ENCODE peak calls at places on chromosome 17, in eight cellular contexts. One of them, this sample, is unnamed.
A peak's percentile ranks its signal among the peaks of the same experiment; 100 is the strongest.

GRCh38 chr17:40407460-40407859 is 10.2 kb downstream of the TOP2A start:
- DNase-seq in WERI-Rb-1: no peak
- DNase-seq in CD8-positive, alpha-beta memory T cell: no peak
- DNase-seq in HepG2: no peak
- DNase-seq in left ventricle myocardium inferior: no peak
- DNase-seq in pancreas: no peak
- DNase-seq in OCI-LY7: no peak
- DNase-seq in lower lobe of right lung: no peak
- DNase-seq in this sample: no peak

GRCh38 chr17:78882546-78883089 is 20.4 kb downstream of the CEP295NL start:
- DNase-seq in lower lobe of right lung: peak; percentile 72
- DNase-seq in pancreas: no peak
- DNase-seq in OCI-LY7: no peak
- DNase-seq in CD8-positive, alpha-beta memory T cell: no peak
- DNase-seq in WERI-Rb-1: peak; percentile 54
- DNase-seq in HepG2: no peak
- DNase-seq in left ventricle myocardium inferior: no peak
- DNase-seq in this sample: no peak

GRCh38 chr17:57485916-57486315 is 229.6 kb downstream of the MSI2 start:
- DNase-seq in left ventricle myocardium inferior: no peak
- DNase-seq in OCI-LY7: no peak
- DNase-seq in HepG2: no peak
- DNase-seq in lower lobe of right lung: no peak
- DNase-seq in WERI-Rb-1: no peak
- DNase-seq in CD8-positive, alpha-beta memory T cell: no peak
- DNase-seq in pancreas: no peak
- DNase-seq in this sample: no peak

GRCh38 chr17:57517519-57518342 is 227.4 kb downstream of the CCDC182 start:
- DNase-seq in OCI-LY7: no peak
- DNase-seq in CD8-positive, alpha-beta memory T cell: no peak
- DNase-seq in pancreas: no peak
- DNase-seq in left ventricle myocardium inferior: no peak
- DNase-seq in lower lobe of right lung: no peak
- DNase-seq in HepG2: peak; percentile 97
- DNase-seq in WERI-Rb-1: peak; percentile 94
- DNase-seq in this sample: no peak

GRCh38 chr17:19978206-19978802 is 676 bp upstream of the AKAP10 start:
- DNase-seq in left ventricle myocardium inferior: no peak
- DNase-seq in HepG2: no peak
- DNase-seq in WERI-Rb-1: no peak
- DNase-seq in OCI-LY7: no peak
- DNase-seq in pancreas: no peak
- DNase-seq in lower lobe of right lung: peak; percentile 79
- DNase-seq in CD8-positive, alpha-beta memory T cell: no peak
- DNase-seq in this sample: peak; percentile 34

GRCh38 chr17:39867084-39867890 is 715 bp upstream of the ZPBP2 start:
- DNase-seq in lower lobe of right lung: no peak
- DNase-seq in left ventricle myocardium inferior: no peak
- DNase-seq in CD8-positive, alpha-beta memory T cell: peak; percentile 6
- DNase-seq in pancreas: no peak
- DNase-seq in OCI-LY7: no peak
- DNase-seq in HepG2: no peak
- DNase-seq in WERI-Rb-1: no peak
- DNase-seq in this sample: peak; percentile 91

GRCh38 chr17:77323413-77324171 is 182.8 kb downstream of the SEC14L1 start:
- DNase-seq in WERI-Rb-1: peak; percentile 11
- DNase-seq in HepG2: no peak
- DNase-seq in left ventricle myocardium inferior: no peak
- DNase-seq in CD8-positive, alpha-beta memory T cell: no peak
- DNase-seq in lower lobe of right lung: peak; percentile 68
- DNase-seq in pancreas: no peak
- DNase-seq in OCI-LY7: peak; percentile 87
- DNase-seq in this sample: no peak

GRCh38 chr17:76148015-76148326 is 6.9 kb upstream of the FOXJ1 start:
- DNase-seq in pancreas: no peak
- DNase-seq in HepG2: no peak
- DNase-seq in lower lobe of right lung: no peak
- DNase-seq in CD8-positive, alpha-beta memory T cell: no peak
- DNase-seq in left ventricle myocardium inferior: no peak
- DNase-seq in WERI-Rb-1: no peak
- DNase-seq in OCI-LY7: no peak
- DNase-seq in this sample: no peak

GRCh38 chr17:81902653-81903414 is 796 bp downstream of the NPB start:
- DNase-seq in CD8-positive, alpha-beta memory T cell: no peak
- DNase-seq in HepG2: no peak
- DNase-seq in left ventricle myocardium inferior: no peak
- DNase-seq in pancreas: no peak
- DNase-seq in lower lobe of right lung: no peak
- DNase-seq in OCI-LY7: no peak
- DNase-seq in WERI-Rb-1: no peak
- DNase-seq in this sample: no peak

DNA sequence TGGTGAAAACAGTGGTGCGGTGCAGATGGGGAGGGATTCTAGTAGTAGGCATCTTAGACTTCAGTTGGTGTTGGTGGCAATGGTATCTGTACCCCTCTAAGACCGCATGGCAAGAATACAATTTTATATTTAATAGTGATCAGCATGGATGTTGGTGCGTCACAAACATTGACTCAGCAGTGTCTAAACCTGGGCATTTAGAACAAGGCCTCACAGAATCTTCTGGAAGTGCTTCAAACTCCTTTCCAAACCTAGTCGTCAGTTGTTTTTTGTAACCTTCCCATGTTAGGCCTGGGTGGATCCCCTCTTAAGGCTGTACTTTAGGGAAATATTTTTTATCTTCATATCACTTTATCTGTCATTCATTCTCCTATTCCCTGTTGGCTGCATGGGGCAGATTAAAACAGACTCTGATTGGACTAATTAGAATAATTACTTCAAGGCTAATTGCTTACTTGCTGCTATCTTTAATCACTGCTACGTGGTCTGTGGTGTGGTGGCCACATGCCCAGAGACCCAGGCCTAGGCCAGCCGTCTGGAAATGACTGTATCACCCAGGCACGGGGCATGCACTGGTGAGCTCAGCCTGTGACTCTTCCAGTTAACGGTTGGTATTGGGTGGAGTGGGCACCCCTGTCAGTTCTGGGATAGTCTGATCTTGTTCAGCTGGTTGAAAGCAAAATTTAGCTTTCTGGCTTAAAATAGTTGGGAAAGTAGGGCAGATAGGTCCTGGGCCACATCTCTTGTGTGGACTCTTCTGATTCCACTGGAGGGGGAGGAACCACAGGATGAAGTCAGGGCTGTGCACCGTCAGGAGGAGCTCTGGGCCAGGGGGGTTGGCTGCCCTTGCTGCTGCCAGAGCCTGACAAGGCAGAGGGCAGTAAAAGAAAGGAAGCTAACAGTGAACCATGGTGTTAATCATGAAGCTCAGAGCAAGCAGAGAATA is 4.5 kb downstream of the ALKBH5 start:
- DNase-seq in HepG2: no peak
- DNase-seq in left ventricle myocardium inferior: peak; percentile 29
- DNase-seq in lower lobe of right lung: no peak
- DNase-seq in OCI-LY7: no peak
- DNase-seq in WERI-Rb-1: no peak
- DNase-seq in CD8-positive, alpha-beta memory T cell: no peak
- DNase-seq in pancreas: no peak
- DNase-seq in this sample: no peak
- H3K27ac ChIP-seq in HepG2: peak overlapping the region; percentile 26
- H3K27ac ChIP-seq in left ventricle myocardium inferior: peak overlapping the region; percentile 100
- H3K27ac ChIP-seq in lower lobe of right lung: peak overlapping the region; percentile 46
- H3K27ac ChIP-seq in OCI-LY7: no peak overlapping the region
- H3K27ac ChIP-seq in WERI-Rb-1: no peak overlapping the region
- H3K27ac ChIP-seq in CD8-positive, alpha-beta memory T cell: no peak overlapping the region
- H3K27ac ChIP-seq in pancreas: no peak overlapping the region
- H3K27ac ChIP-seq in this sample: no peak overlapping the region

GRCh38 chr17:45063198-45063597 is 2.1 kb downstream of the NMT1 start:
- DNase-seq in lower lobe of right lung: no peak
- DNase-seq in CD8-positive, alpha-beta memory T cell: no peak
- DNase-seq in WERI-Rb-1: no peak
- DNase-seq in OCI-LY7: no peak
- DNase-seq in pancreas: no peak
- DNase-seq in HepG2: no peak
- DNase-seq in left ventricle myocardium inferior: no peak
- DNase-seq in this sample: no peak

GRCh38 chr17:45061606-45062205 is 589 bp downstream of the NMT1 start:
- DNase-seq in pancreas: no peak
- DNase-seq in OCI-LY7: no peak
- DNase-seq in CD8-positive, alpha-beta memory T cell: no peak
- DNase-seq in lower lobe of right lung: no peak
- DNase-seq in WERI-Rb-1: no peak
- DNase-seq in HepG2: no peak
- DNase-seq in left ventricle myocardium inferior: no peak
- DNase-seq in this sample: no peak

GRCh38 chr17:45060382-45060823 is 714 bp upstream of the NMT1 start:
- DNase-seq in HepG2: no peak
- DNase-seq in lower lobe of right lung: no peak
- DNase-seq in CD8-positive, alpha-beta memory T cell: no peak
- DNase-seq in OCI-LY7: no peak
- DNase-seq in left ventricle myocardium inferior: no peak
- DNase-seq in pancreas: no peak
- DNase-seq in WERI-Rb-1: no peak
- DNase-seq in this sample: no peak

DNA sequence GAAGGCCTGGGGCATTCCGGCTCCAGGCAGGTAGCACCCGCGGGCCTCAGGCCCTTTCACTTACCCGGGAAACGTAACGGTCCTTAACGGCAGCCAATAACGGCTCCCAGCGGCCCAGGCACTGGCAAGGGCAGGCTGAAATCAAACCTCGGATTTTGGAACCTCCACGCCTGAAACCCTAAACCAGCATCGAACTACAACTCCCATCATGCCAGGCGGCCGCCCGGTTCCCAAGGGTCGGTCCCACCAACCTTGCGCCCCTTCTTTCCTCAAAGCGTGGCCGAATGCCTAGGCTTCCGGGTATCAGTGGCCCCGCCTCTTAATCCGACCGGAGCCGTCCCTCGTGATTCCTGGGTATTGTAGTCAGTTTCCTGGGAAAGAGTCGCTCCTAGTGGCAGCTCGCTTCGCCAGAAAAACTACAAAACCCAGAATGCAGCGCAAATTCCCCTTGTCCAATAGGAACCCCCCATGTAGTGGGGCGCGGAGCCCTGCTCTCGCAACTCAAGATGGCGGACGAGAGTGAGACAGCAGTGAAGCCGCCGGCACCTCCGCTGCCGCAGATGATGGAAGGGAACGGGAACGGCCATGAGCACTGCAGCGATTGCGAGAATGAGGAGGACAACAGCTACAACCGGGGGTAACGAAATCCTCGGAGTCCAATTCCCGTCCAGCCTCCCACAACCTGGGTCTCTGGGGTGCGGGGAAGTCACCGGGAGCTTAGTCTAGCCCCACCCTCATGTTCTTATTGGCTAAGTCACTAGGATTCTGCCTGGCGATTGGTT is at the start of gene NMT1:
- DNase-seq in left ventricle myocardium inferior: peak; percentile 97
- DNase-seq in WERI-Rb-1: peak; percentile 100
- DNase-seq in OCI-LY7: peak; percentile 100
- DNase-seq in CD8-positive, alpha-beta memory T cell: peak; percentile 91
- DNase-seq in lower lobe of right lung: peak; percentile 97
- DNase-seq in pancreas: peak; percentile 98
- DNase-seq in HepG2: peak; percentile 100
- DNase-seq in this sample: peak; percentile 99
- H3K27ac ChIP-seq in left ventricle myocardium inferior: peak within 1 kb of the TSS; percentile 94
- H3K27ac ChIP-seq in WERI-Rb-1: peak within 1 kb of the TSS; percentile 94
- H3K27ac ChIP-seq in OCI-LY7: peak within 1 kb of the TSS; percentile 69
- H3K27ac ChIP-seq in CD8-positive, alpha-beta memory T cell: peak within 1 kb of the TSS; percentile 84
- H3K27ac ChIP-seq in lower lobe of right lung: peak within 1 kb of the TSS; percentile 91
- H3K27ac ChIP-seq in pancreas: peak within 1 kb of the TSS; percentile 50
- H3K27ac ChIP-seq in HepG2: peak within 1 kb of the TSS; percentile 94
- H3K27ac ChIP-seq in this sample: peak within 1 kb of the TSS; percentile 70

DNA sequence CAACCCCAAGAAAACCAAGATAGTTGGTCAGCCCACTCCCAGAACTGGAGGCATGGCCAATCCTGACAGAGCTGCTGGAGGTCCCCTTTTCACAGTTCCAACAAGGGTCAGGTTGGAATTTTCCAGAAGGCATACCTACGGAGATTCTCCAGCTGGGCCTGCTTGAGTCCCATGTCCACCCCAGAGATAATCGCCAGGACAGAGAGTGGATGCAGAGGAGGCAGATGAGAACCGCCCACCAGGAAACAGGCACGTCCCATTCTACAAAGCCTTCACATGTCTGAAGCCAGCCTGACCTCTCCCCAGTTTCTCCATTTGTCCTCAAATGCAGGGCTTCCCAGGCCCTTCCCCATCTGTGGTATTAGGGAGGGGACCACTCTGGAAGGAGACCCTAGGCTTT is 47.4 kb upstream of the SMURF2 start:
- DNase-seq in left ventricle myocardium inferior: no peak
- DNase-seq in pancreas: no peak
- DNase-seq in HepG2: no peak
- DNase-seq in WERI-Rb-1: no peak
- DNase-seq in OCI-LY7: no peak
- DNase-seq in CD8-positive, alpha-beta memory T cell: no peak
- DNase-seq in lower lobe of right lung: no peak
- DNase-seq in this sample: no peak
- H3K27ac ChIP-seq in left ventricle myocardium inferior: peak overlapping the region; percentile 67
- H3K27ac ChIP-seq in pancreas: no peak overlapping the region
- H3K27ac ChIP-seq in HepG2: no peak overlapping the region
- H3K27ac ChIP-seq in WERI-Rb-1: no peak overlapping the region
- H3K27ac ChIP-seq in OCI-LY7: no peak overlapping the region
- H3K27ac ChIP-seq in CD8-positive, alpha-beta memory T cell: peak overlapping the region; percentile 41
- H3K27ac ChIP-seq in lower lobe of right lung: peak overlapping the region; percentile 77
- H3K27ac ChIP-seq in this sample: peak overlapping the region; percentile 73

GRCh38 chr17:50690887-50691549 is 16.7 kb downstream of the ANKRD40 start:
- DNase-seq in WERI-Rb-1: no peak
- DNase-seq in OCI-LY7: no peak
- DNase-seq in pancreas: no peak
- DNase-seq in left ventricle myocardium inferior: no peak
- DNase-seq in HepG2: no peak
- DNase-seq in lower lobe of right lung: no peak
- DNase-seq in CD8-positive, alpha-beta memory T cell: no peak
- DNase-seq in this sample: no peak

GRCh38 chr17:50689956-50690886 is 17.5 kb downstream of the ANKRD40 start:
- DNase-seq in OCI-LY7: no peak
- DNase-seq in pancreas: no peak
- DNase-seq in WERI-Rb-1: no peak
- DNase-seq in CD8-positive, alpha-beta memory T cell: no peak
- DNase-seq in lower lobe of right lung: no peak
- DNase-seq in left ventricle myocardium inferior: no peak
- DNase-seq in HepG2: no peak
- DNase-seq in this sample: no peak

GRCh38 chr17:50692448-50693040 is 15.2 kb downstream of the ANKRD40 start:
- DNase-seq in CD8-positive, alpha-beta memory T cell: no peak
- DNase-seq in lower lobe of right lung: no peak
- DNase-seq in pancreas: no peak
- DNase-seq in left ventricle myocardium inferior: no peak
- DNase-seq in HepG2: no peak
- DNase-seq in OCI-LY7: no peak
- DNase-seq in WERI-Rb-1: no peak
- DNase-seq in this sample: no peak

GRCh38 chr17:50693041-50693682 is 14.6 kb downstream of the ANKRD40 start:
- DNase-seq in HepG2: peak; percentile 92
- DNase-seq in CD8-positive, alpha-beta memory T cell: no peak
- DNase-seq in WERI-Rb-1: no peak
- DNase-seq in pancreas: no peak
- DNase-seq in OCI-LY7: no peak
- DNase-seq in lower lobe of right lung: no peak
- DNase-seq in left ventricle myocardium inferior: no peak
- DNase-seq in this sample: no peak

GRCh38 chr17:50691550-50692447 is 15.9 kb downstream of the ANKRD40 start:
- DNase-seq in CD8-positive, alpha-beta memory T cell: no peak
- DNase-seq in HepG2: peak; percentile 85
- DNase-seq in OCI-LY7: no peak
- DNase-seq in lower lobe of right lung: no peak
- DNase-seq in WERI-Rb-1: no peak
- DNase-seq in pancreas: peak; percentile 87
- DNase-seq in left ventricle myocardium inferior: no peak
- DNase-seq in this sample: no peak
- H3K27ac ChIP-seq in CD8-positive, alpha-beta memory T cell: no peak overlapping the region
- H3K27ac ChIP-seq in HepG2: peak overlapping the region; percentile 89
- H3K27ac ChIP-seq in OCI-LY7: no peak overlapping the region
- H3K27ac ChIP-seq in lower lobe of right lung: no peak overlapping the region
- H3K27ac ChIP-seq in WERI-Rb-1: no peak overlapping the region
- H3K27ac ChIP-seq in pancreas: peak overlapping the region; percentile 22
- H3K27ac ChIP-seq in left ventricle myocardium inferior: no peak overlapping the region
- H3K27ac ChIP-seq in this sample: no peak overlapping the region

This sample was measured in MM.1S.